ENCODE peak calls at places on chromosomes 3 and 15, in eight cellular contexts. J is lower lobe of right lung, N is stomach, M is thoracic aorta, T is mucosa of descending colon, Y is uterus, I is neural crest cell, K is colonic mucosa. U is an unnamed sample.

GRCh38 chr3:9409981-9410849 is 12.8 kb downstream of the SETD5 start:
- DNase-seq in J (no peak), N (no peak), M (no peak), T (no peak), Y (no peak), I (no peak), K (no peak), U (no peak)

GRCh38 chr15:28124841-28125240 is 25.7 kb upstream of the OCA2 start:
- DNase-seq in J (no peak), N (no peak), M (no peak), T (no peak), Y (no peak), I (no peak), K (no peak), U (no peak)

GRCh38 chr3:122795674-122795969 is 753 bp downstream of the SLC49A4 start:
- DNase-seq in J (no peak), N (no peak), M (no peak), T (peak; percentile 36), Y (no peak), I (no peak), K (no peak), U (no peak)

GRCh38 chr15:80999623-81000036 is 1.1 kb upstream of the TLNRD1 start:
- DNase-seq in J (peak; percentile 57), N (peak; percentile 78), M (no peak), T (peak; percentile 84), Y (no peak), I (no peak), K (peak; percentile 86), U (peak; percentile 34)

GRCh38 chr3:173529062-173529711 is 131.6 kb downstream of the NLGN1 start:
- DNase-seq in J (no peak), N (no peak), M (no peak), T (peak; percentile 4), Y (no peak), I (no peak), K (no peak), U (peak; percentile 13)

GRCh38 chr15:33608714-33609113 is 297.9 kb downstream of the RYR3 start:
- DNase-seq in J (no peak), N (no peak), M (no peak), T (no peak), Y (no peak), I (peak; percentile 5), K (no peak), U (no peak)

GRCh38 chr3:121894191-121894990 is at the start of gene SLC15A2:
- DNase-seq in J (peak; percentile 49), N (peak; percentile 45), M (no peak), T (peak; percentile 26), Y (no peak), I (no peak), K (no peak), U (no peak)

GRCh38 chr3:78889345-78889744 is 878.5 kb downstream of the ROBO1 start:
- DNase-seq in J (no peak), N (no peak), M (no peak), T (no peak), Y (no peak), I (no peak), K (no peak), U (no peak)

GRCh38 chr15:58491151-58491473 is 59.3 kb downstream of the LIPC start:
- DNase-seq in J (no peak), N (no peak), M (peak; percentile 56), T (no peak), Y (no peak), I (no peak), K (no peak), U (no peak)

GRCh38 chr15:38745136-38745535 is 180.5 kb upstream of the RASGRP1 start:
- DNase-seq in J (no peak), N (no peak), M (no peak), T (no peak), Y (no peak), I (no peak), K (no peak), U (no peak)

GRCh38 chr3:148400754-148401153 is 296.9 kb upstream of the AGTR1 start:
- DNase-seq in J (no peak), N (no peak), M (no peak), T (no peak), Y (no peak), I (no peak), K (no peak), U (no peak)

GRCh38 chr3:185469542-185469941 is 29.3 kb downstream of the TMEM41A start:
- DNase-seq in J (no peak), N (no peak), M (no peak), T (no peak), Y (no peak), I (no peak), K (no peak), U (no peak)

GRCh38 chr15:77738441-77739437 is 106.0 kb upstream of the LINGO1 start:
- DNase-seq in J (no peak), N (no peak), M (no peak), T (no peak), Y (no peak), I (no peak), K (no peak), U (no peak)

GRCh38 chr3:35120026-35120425 is 519.3 kb upstream of the ARPP21 start:
- DNase-seq in J (no peak), N (no peak), M (no peak), T (no peak), Y (no peak), I (no peak), K (no peak), U (no peak)

GRCh38 chr3:123668906-123669305 is 84.1 kb upstream of the HACD2 start:
- DNase-seq in J (no peak), N (no peak), M (no peak), T (no peak), Y (no peak), I (no peak), K (no peak), U (no peak)

GRCh38 chr15:85623648-85624047 is 171.1 kb downstream of the KLHL25 start:
- DNase-seq in J (no peak), N (no peak), M (no peak), T (no peak), Y (no peak), I (no peak), K (no peak), U (no peak)

GRCh38 chr3:196568246-196569002 is at the start of the genes FBXO45 and WDR53:
- DNase-seq in J (peak; percentile 98), N (peak; percentile 96), M (peak; percentile 78), T (peak; percentile 95), Y (peak; percentile 92), I (peak; percentile 88), K (peak; percentile 96), U (peak; percentile 92)

GRCh38 chr3:104359546-104359945 is 1007.2 kb upstream of the ALCAM start:
- DNase-seq in J (no peak), N (no peak), M (no peak), T (no peak), Y (no peak), I (no peak), K (no peak), U (no peak)

GRCh38 chr3:16174389-16174788 is at the start of gene GALNT15:
- DNase-seq in J (peak; percentile 71), N (peak; percentile 69), M (peak; percentile 78), T (peak; percentile 51), Y (peak; percentile 86), I (no peak), K (peak; percentile 65), U (no peak)

GRCh38 chr3:16448691-16449090 is 64.8 kb downstream of the RFTN1 start:
- DNase-seq in J (no peak), N (peak; percentile 31), M (peak; percentile 77), T (peak; percentile 33), Y (peak; percentile 80), I (no peak), K (peak; percentile 33), U (peak; percentile 53)

GRCh38 chr3:123876858-123877257 is 7.3 kb downstream of the MYLK start:
- DNase-seq in J (no peak), N (no peak), M (no peak), T (no peak), Y (no peak), I (no peak), K (no peak), U (no peak)

GRCh38 chr3:142977399-142977728 is 13.9 kb upstream of the PAQR9 start:
- DNase-seq in J (no peak), N (no peak), M (no peak), T (no peak), Y (no peak), I (no peak), K (no peak), U (no peak)

GRCh38 chr3:13041113-13041776 is 32.0 kb downstream of the IQSEC1 start:
- DNase-seq in J (peak; percentile 44), N (no peak), M (no peak), T (no peak), Y (no peak), I (no peak), K (no peak), U (no peak)

GRCh38 chr3:48503406-48504050 is 446 bp downstream of the SHISA5 start:
- DNase-seq in J (peak; percentile 53), N (peak; percentile 54), M (peak; percentile 66), T (peak; percentile 37), Y (peak; percentile 66), I (peak; percentile 9), K (peak; percentile 37), U (no peak)

GRCh38 chr3:48504051-48504946 is at the start of gene SHISA5:
- DNase-seq in J (peak; percentile 84), N (peak; percentile 76), M (peak; percentile 88), T (peak; percentile 72), Y (peak; percentile 88), I (peak; percentile 38), K (peak; percentile 88), U (no peak)

GRCh38 chr3:48511551-48511950 is 7.6 kb upstream of the SHISA5 start:
- DNase-seq in J (no peak), N (no peak), M (no peak), T (no peak), Y (no peak), I (no peak), K (no peak), U (no peak)

GRCh38 chr3:48505146-48505545 is 1.2 kb upstream of the SHISA5 start:
- DNase-seq in J (no peak), N (no peak), M (no peak), T (no peak), Y (no peak), I (no peak), K (no peak), U (no peak)

GRCh38 chr3:48507256-48508061 is 3.5 kb upstream of the SHISA5 start:
- DNase-seq in J (peak; percentile 65), N (peak; percentile 76), M (no peak), T (peak; percentile 68), Y (peak; percentile 37), I (peak; percentile 23), K (peak; percentile 44), U (peak; percentile 86)
- TF ChIP-seq CTCF in J (peak; percentile 60), N (peak; percentile 42), M (peak; percentile 45), T (no peak), Y (peak; percentile 50), I (peak; percentile 69), K (peak; percentile 38), U (peak; percentile 81)

GRCh38 chr15:94230886-94231727 is at the start of gene MCTP2:
- DNase-seq in J (peak; percentile 95), N (peak; percentile 89), M (peak; percentile 30), T (peak; percentile 93), Y (peak; percentile 54), I (peak; percentile 38), K (peak; percentile 92), U (peak; percentile 86)
- TF ChIP-seq CTCF in J (no peak), N (no peak), M (no peak), T (no peak), Y (no peak), I (no peak), K (no peak), U (peak; percentile 47)

GRCh38 chr3:40779039-40779438 is 254.3 kb downstream of the ZNF621 start:
- DNase-seq in J (no peak), N (no peak), M (no peak), T (no peak), Y (no peak), I (no peak), K (no peak), U (no peak)
- TF ChIP-seq CTCF in J (no peak), N (no peak), M (no peak), T (no peak), Y (no peak), I (no peak), K (no peak), U (no peak)

GRCh38 chr15:47116698-47117097 is 600.6 kb upstream of the SEMA6D start:
- DNase-seq in J (no peak), N (no peak), M (no peak), T (no peak), Y (no peak), I (no peak), K (no peak), U (no peak)
- TF ChIP-seq CTCF in J (no peak), N (peak; percentile 13), M (no peak), T (no peak), Y (no peak), I (peak; percentile 38), K (no peak), U (no peak)

U was measured in RWPE1.